ENCODE peak calls at places on chromosome 5, in six cellular contexts. T is HFF-Myc; D is stimulated activated CD8-positive, alpha-beta memory T cell treated with anti-CD3 and anti-CD28 coated beads, Interleukin-4, amount 100 ng/mL, for 1 hour; F is T-helper 1 cell; G is CD8-positive, alpha-beta T cell; K is activated naive CD8-positive, alpha-beta T cell treated with anti-CD3 and anti-CD28 coated beads for 36 hours. R is an unnamed sample.

GRCh38 chr5:73027361-73027760 is 71.5 kb downstream of the FCHO2 start:
- DNase-seq in T (no peak), D (no peak), F (no peak), G (no peak), K (no peak), R (no peak)

GRCh38 chr5:178116406-178116885 is 3.1 kb downstream of the N4BP3 start:
- DNase-seq in T (no peak), D (peak; percentile 52), F (peak; percentile 62), G (peak; percentile 64), K (peak; percentile 81), R (peak; percentile 81)

GRCh38 chr5:91049800-91050199 is 333.3 kb downstream of the ARRDC3 start:
- DNase-seq in T (no peak), D (no peak), F (no peak), G (no peak), K (no peak), R (no peak)

GRCh38 chr5:139147743-139148079 is 50.5 kb downstream of the SIL1 start:
- DNase-seq in T (no peak), D (no peak), F (no peak), G (no peak), K (no peak), R (no peak)

GRCh38 chr5:157855404-157855994 is 3.4 kb downstream of the CLINT1 start:
- DNase-seq in T (peak; percentile 11), D (no peak), F (no peak), G (no peak), K (no peak), R (no peak)

GRCh38 chr5:180802325-180803180 is at the start of gene MGAT1:
- DNase-seq in T (no peak), D (peak; percentile 62), F (peak; percentile 70), G (peak; percentile 73), K (peak; percentile 84), R (peak; percentile 40)

GRCh38 chr5:136082390-136083193 is 50.1 kb upstream of the SMAD5 start:
- DNase-seq in T (peak; percentile 59), D (peak; percentile 29), F (peak; percentile 40), G (peak; percentile 36), K (peak; percentile 51), R (peak; percentile 22)

GRCh38 chr5:43038523-43038989 is 1.6 kb downstream of the ANXA2R start:
- DNase-seq in T (no peak), D (no peak), F (peak; percentile 52), G (no peak), K (peak; percentile 52), R (no peak)

GRCh38 chr5:493758-494157 is 30.5 kb downstream of the SLC9A3 start:
- DNase-seq in T (no peak), D (no peak), F (no peak), G (no peak), K (no peak), R (no peak)

GRCh38 chr5:9467199-9468069 is 78.4 kb downstream of the SEMA5A start:
- DNase-seq in T (no peak), D (no peak), F (no peak), G (no peak), K (no peak), R (no peak)

GRCh38 chr5:87390075-87390474 is 22.7 kb downstream of the CCNH start:
- DNase-seq in T (no peak), D (no peak), F (no peak), G (no peak), K (no peak), R (no peak)

GRCh38 chr5:65482727-65483473 is 1.2 kb upstream of the ADAMTS6 start:
- DNase-seq in T (no peak), D (no peak), F (no peak), G (no peak), K (no peak), R (no peak)

R was measured in T-cell.